ENCODE peak calls at places on chromosomes 6 and 20, in seven cellular contexts. Y is effector CD4-positive, alpha-beta T cell; I is activated gamma-delta T cell treated with Interleukin-2 at 50 U/mL for 16 hours; J is stimulated activated CD4-positive, alpha-beta T cell treated with anti-CD3 and anti-CD28 coated beads, Interleukin-1b, Interleukin-23, amount 100 ng/mL, for 24 hours; W is esophagus muscularis mucosa; O is T47D; C is cardiac fibroblast. Z is an unnamed sample.

GRCh38 chr20:63246490-63247284 is 7.6 kb downstream of the NKAIN4 start:
- DNase-seq in W (no peak), J (no peak), I (no peak), Y (no peak), C (no peak), O (peak), Z (no peak)

GRCh38 chr6:106634565-106634964 is 5.2 kb downstream of the QRSL1 start:
- DNase-seq in J (no peak), Y (no peak), I (no peak), O (no peak), C (no peak), W (no peak), Z (no peak)

GRCh38 chr6:135227758-135228157 is 46.6 kb downstream of the MYB start:
- DNase-seq in C (no peak), I (no peak), W (no peak), Y (no peak), O (no peak), J (no peak), Z (no peak)

GRCh38 chr6:39806277-39806676 is 14.1 kb downstream of the DAAM2 start:
- DNase-seq in Y (no peak), J (no peak), I (no peak), C (peak), O (no peak), W (no peak), Z (no peak)

GRCh38 chr6:20900396-20901160 is 366.3 kb downstream of the CDKAL1 start:
- DNase-seq in I (no peak), Y (no peak), W (no peak), J (no peak), C (no peak), O (no peak), Z (no peak)

GRCh38 chr6:166523782-166524569 is 62.5 kb downstream of the RAMACL start:
- DNase-seq in W (no peak), I (no peak), C (no peak), O (no peak), J (no peak), Y (no peak), Z (peak)

GRCh38 chr20:4667371-4667773 is 54.3 kb upstream of the PRND start:
- DNase-seq in C (no peak), I (no peak), J (no peak), O (no peak), Y (no peak), W (no peak), Z (no peak)

GRCh38 chr20:32006841-32007786 is 3.1 kb upstream of the CCM2L start:
- DNase-seq in I (no peak), J (no peak), Y (no peak), C (no peak), W (no peak), O (no peak), Z (no peak)

GRCh38 chr20:45355685-45356084 is 7.3 kb upstream of the SYS1 start:
- DNase-seq in W (no peak), O (no peak), C (no peak), Y (no peak), I (no peak), J (no peak), Z (no peak)

GRCh38 chr6:12614468-12614867 is 102.1 kb upstream of the PHACTR1 start:
- DNase-seq in I (no peak), C (peak), Y (no peak), J (no peak), O (no peak), W (no peak), Z (no peak)

GRCh38 chr20:9838035-9838377 is 870 bp downstream of the PAK5 start:
- DNase-seq in J (no peak), C (no peak), W (no peak), Y (no peak), I (no peak), O (no peak), Z (no peak)

GRCh38 chr6:156827382-156827781 is 50.2 kb downstream of the ARID1B start:
- DNase-seq in Y (no peak), C (peak), I (no peak), J (no peak), W (no peak), O (peak), Z (no peak)

GRCh38 chr6:44682987-44683779 is 295.7 kb downstream of the CDC5L start:
- DNase-seq in I (no peak), C (no peak), Y (no peak), O (no peak), W (no peak), J (no peak), Z (no peak)

GRCh38 chr6:77368660-77369313 is 94.5 kb downstream of the HTR1B start:
- DNase-seq in W (no peak), C (peak), O (peak), Y (no peak), J (no peak), I (no peak), Z (no peak)

GRCh38 chr6:112190164-112190563 is 64.2 kb downstream of the LAMA4 start:
- DNase-seq in C (no peak), I (no peak), O (no peak), Y (no peak), J (no peak), W (no peak), Z (no peak)

GRCh38 chr6:26123675-26124549 is 36.7 kb downstream of the HFE start:
- DNase-seq in C (peak), I (peak), J (peak), Y (peak), W (peak), O (peak), Z (peak)

GRCh38 chr20:53319716-53320115 is 273.9 kb downstream of the ZNF217 start:
- DNase-seq in Y (no peak), W (no peak), O (no peak), I (no peak), J (no peak), C (no peak), Z (no peak)

GRCh38 chr6:158762787-158763439 is 56.3 kb downstream of the EZR start:
- DNase-seq in Y (no peak), J (no peak), O (no peak), C (no peak), W (no peak), I (no peak), Z (no peak)

GRCh38 chr6:37024665-37025337 is 19.3 kb downstream of the FGD2 start:
- DNase-seq in O (no peak), Y (no peak), W (no peak), J (peak), I (no peak), C (no peak), Z (no peak)